ENCODE peak calls at places on chromosomes 11 and 22, in six cellular contexts. One of them, this sample, is unnamed.

GRCh38 chr11:129267716-129268115 is 75.6 kb upstream of the ARHGAP32 start:
- DNase-seq in T-helper 2 cell: no peak
- DNase-seq in fibroblast of lung: no peak
- DNase-seq in nephron progenitor cell: no peak
- DNase-seq in LoVo: no peak
- DNase-seq in Calu3: no peak
- DNase-seq in this sample: no peak

GRCh38 chr11:113773092-113773415 is 438 bp downstream of the ZW10 start:
- DNase-seq in T-helper 2 cell: no peak
- DNase-seq in fibroblast of lung: peak
- DNase-seq in nephron progenitor cell: peak
- DNase-seq in LoVo: peak
- DNase-seq in Calu3: no peak
- DNase-seq in this sample: peak

GRCh38 chr22:44000123-44000522 is 24.0 kb upstream of the PARVB start:
- DNase-seq in T-helper 2 cell: no peak
- DNase-seq in fibroblast of lung: no peak
- DNase-seq in nephron progenitor cell: no peak
- DNase-seq in LoVo: no peak
- DNase-seq in Calu3: no peak
- DNase-seq in this sample: no peak

GRCh38 chr11:73173755-73174494 is 31.8 kb upstream of the FCHSD2 start:
- DNase-seq in T-helper 2 cell: no peak
- DNase-seq in fibroblast of lung: no peak
- DNase-seq in nephron progenitor cell: no peak
- DNase-seq in LoVo: no peak
- DNase-seq in Calu3: no peak
- DNase-seq in this sample: no peak

GRCh38 chr11:43583548-43583947 is 97.0 kb upstream of the HSD17B12 start:
- DNase-seq in T-helper 2 cell: no peak
- DNase-seq in fibroblast of lung: no peak
- DNase-seq in nephron progenitor cell: no peak
- DNase-seq in LoVo: no peak
- DNase-seq in Calu3: no peak
- DNase-seq in this sample: no peak

GRCh38 chr11:83070044-83070877 is 1.4 kb downstream of the RAB30 start:
- DNase-seq in T-helper 2 cell: no peak
- DNase-seq in fibroblast of lung: peak
- DNase-seq in nephron progenitor cell: peak
- DNase-seq in LoVo: peak
- DNase-seq in Calu3: no peak
- DNase-seq in this sample: peak

GRCh38 chr11:22787565-22788162 is 41.9 kb downstream of the SVIP start:
- DNase-seq in T-helper 2 cell: peak
- DNase-seq in fibroblast of lung: peak
- DNase-seq in nephron progenitor cell: peak
- DNase-seq in LoVo: peak
- DNase-seq in Calu3: peak
- DNase-seq in this sample: peak

GRCh38 chr11:129881570-129882170 is 13.7 kb downstream of the NFRKB start:
- DNase-seq in T-helper 2 cell: peak
- DNase-seq in fibroblast of lung: peak
- DNase-seq in nephron progenitor cell: peak
- DNase-seq in LoVo: no peak
- DNase-seq in Calu3: peak
- DNase-seq in this sample: peak

GRCh38 chr22:34966980-34967379 is 99.0 kb upstream of the ISX start:
- DNase-seq in T-helper 2 cell: no peak
- DNase-seq in fibroblast of lung: peak
- DNase-seq in nephron progenitor cell: no peak
- DNase-seq in LoVo: peak
- DNase-seq in Calu3: no peak
- DNase-seq in this sample: no peak

GRCh38 chr22:28299760-28300159 is 379.9 kb downstream of the TTC28 start:
- DNase-seq in T-helper 2 cell: no peak
- DNase-seq in fibroblast of lung: peak
- DNase-seq in nephron progenitor cell: no peak
- DNase-seq in LoVo: no peak
- DNase-seq in Calu3: no peak
- DNase-seq in this sample: no peak

GRCh38 chr11:96864998-96865397 is 475.2 kb downstream of the JRKL start:
- DNase-seq in T-helper 2 cell: no peak
- DNase-seq in fibroblast of lung: no peak
- DNase-seq in nephron progenitor cell: no peak
- DNase-seq in LoVo: no peak
- DNase-seq in Calu3: no peak
- DNase-seq in this sample: no peak

GRCh38 chr11:45657496-45658260 is 7.7 kb downstream of the CHST1 start:
- DNase-seq in T-helper 2 cell: no peak
- DNase-seq in fibroblast of lung: no peak
- DNase-seq in nephron progenitor cell: no peak
- DNase-seq in LoVo: no peak
- DNase-seq in Calu3: no peak
- DNase-seq in this sample: no peak

GRCh38 chr11:4134844-4135243 is 40.2 kb downstream of the RRM1 start:
- DNase-seq in T-helper 2 cell: no peak
- DNase-seq in fibroblast of lung: peak
- DNase-seq in nephron progenitor cell: no peak
- DNase-seq in LoVo: peak
- DNase-seq in Calu3: no peak
- DNase-seq in this sample: peak

GRCh38 chr11:48088682-48089050 is 108.3 kb downstream of the PTPRJ start:
- DNase-seq in T-helper 2 cell: no peak
- DNase-seq in fibroblast of lung: peak
- DNase-seq in nephron progenitor cell: no peak
- DNase-seq in LoVo: no peak
- DNase-seq in Calu3: no peak
- DNase-seq in this sample: no peak

GRCh38 chr11:114301927-114302326 is 5.7 kb downstream of the NNMT start:
- DNase-seq in T-helper 2 cell: no peak
- DNase-seq in fibroblast of lung: no peak
- DNase-seq in nephron progenitor cell: no peak
- DNase-seq in LoVo: no peak
- DNase-seq in Calu3: no peak
- DNase-seq in this sample: no peak

GRCh38 chr22:39253427-39254070 is 8.8 kb upstream of the PDGFB start:
- DNase-seq in T-helper 2 cell: no peak
- DNase-seq in fibroblast of lung: peak
- DNase-seq in nephron progenitor cell: no peak
- DNase-seq in LoVo: peak
- DNase-seq in Calu3: peak
- DNase-seq in this sample: peak

GRCh38 chr11:105202844-105203548 is 63.4 kb upstream of the CARD18 start:
- DNase-seq in T-helper 2 cell: peak
- DNase-seq in fibroblast of lung: peak
- DNase-seq in nephron progenitor cell: no peak
- DNase-seq in LoVo: peak
- DNase-seq in Calu3: peak
- DNase-seq in this sample: no peak

GRCh38 chr11:94519478-94520084 is 7.3 kb downstream of the C11orf97 start:
- DNase-seq in T-helper 2 cell: peak
- DNase-seq in fibroblast of lung: peak
- DNase-seq in nephron progenitor cell: no peak
- DNase-seq in LoVo: peak
- DNase-seq in Calu3: no peak
- DNase-seq in this sample: peak

GRCh38 chr22:39908737-39909136 is 7.9 kb downstream of the GRAP2 start:
- DNase-seq in T-helper 2 cell: peak
- DNase-seq in fibroblast of lung: peak
- DNase-seq in nephron progenitor cell: no peak
- DNase-seq in LoVo: no peak
- DNase-seq in Calu3: no peak
- DNase-seq in this sample: peak

GRCh38 chr11:87298155-87298554 is 260.4 kb downstream of the TMEM135 start:
- DNase-seq in T-helper 2 cell: no peak
- DNase-seq in fibroblast of lung: no peak
- DNase-seq in nephron progenitor cell: no peak
- DNase-seq in LoVo: no peak
- DNase-seq in Calu3: no peak
- DNase-seq in this sample: no peak

GRCh38 chr22:44915441-44915840 is 94.4 kb downstream of the PHF21B start:
- DNase-seq in T-helper 2 cell: no peak
- DNase-seq in fibroblast of lung: no peak
- DNase-seq in nephron progenitor cell: no peak
- DNase-seq in LoVo: no peak
- DNase-seq in Calu3: no peak
- DNase-seq in this sample: no peak

GRCh38 chr22:30240541-30241417 is 5.8 kb downstream of the LIF start:
- DNase-seq in T-helper 2 cell: no peak
- DNase-seq in fibroblast of lung: no peak
- DNase-seq in nephron progenitor cell: no peak
- DNase-seq in LoVo: no peak
- DNase-seq in Calu3: no peak
- DNase-seq in this sample: no peak

GRCh38 chr11:118615282-118615979 is 8.0 kb downstream of the PHLDB1 start:
- DNase-seq in T-helper 2 cell: no peak
- DNase-seq in fibroblast of lung: peak
- DNase-seq in nephron progenitor cell: peak
- DNase-seq in LoVo: no peak
- DNase-seq in Calu3: no peak
- DNase-seq in this sample: no peak

GRCh38 chr22:35634981-35635540 is 13.2 kb upstream of the APOL6 start:
- DNase-seq in T-helper 2 cell: no peak
- DNase-seq in fibroblast of lung: peak
- DNase-seq in nephron progenitor cell: no peak
- DNase-seq in LoVo: no peak
- DNase-seq in Calu3: no peak
- DNase-seq in this sample: no peak

GRCh38 chr11:43359432-43359818 is 705 bp downstream of the TTC17 start:
- DNase-seq in T-helper 2 cell: peak
- DNase-seq in fibroblast of lung: peak
- DNase-seq in nephron progenitor cell: no peak
- DNase-seq in LoVo: peak
- DNase-seq in Calu3: no peak
- DNase-seq in this sample: peak

GRCh38 chr11:130763087-130763980 is 152.9 kb downstream of the SNX19 start:
- DNase-seq in T-helper 2 cell: no peak
- DNase-seq in fibroblast of lung: peak
- DNase-seq in nephron progenitor cell: no peak
- DNase-seq in LoVo: no peak
- DNase-seq in Calu3: no peak
- DNase-seq in this sample: no peak

GRCh38 chr11:1197886-1198765 is 24.7 kb upstream of the MUC5B start:
- DNase-seq in T-helper 2 cell: no peak
- DNase-seq in fibroblast of lung: no peak
- DNase-seq in nephron progenitor cell: no peak
- DNase-seq in LoVo: no peak
- DNase-seq in Calu3: no peak
- DNase-seq in this sample: no peak

This sample was measured in RWPE1.